ENCODE peak calls at places on chromosomes 16 and 17, in nine cellular contexts. E is psoas muscle; I is left ventricle myocardium inferior; A is lower lobe of right lung; V is naive thymus-derived CD4-positive, alpha-beta T cell; K is effector memory CD4-positive, alpha-beta T cell; D is fibroblast of lung; R is stomach; B is H1. F is an unnamed sample.

GRCh38 chr17:81870155-81870977 is 771 bp downstream of the ARHGDIA start:
- DNase-seq in A (peak), V (peak), K (peak), I (no peak), D (peak), R (peak), E (peak), B (peak), F (no peak)

GRCh38 chr17:22464041-22464440 is 771.7 kb downstream of the KCNJ18 start:
- DNase-seq in I (no peak), V (no peak), K (no peak), E (no peak), B (no peak), D (no peak), R (no peak), A (no peak), F (no peak)

GRCh38 chr16:63447121-63447520 is 1410.9 kb upstream of the CDH8 start:
- DNase-seq in D (no peak), K (no peak), E (no peak), A (no peak), R (no peak), I (no peak), B (no peak), V (no peak), F (no peak)

GRCh38 chr17:47225436-47225858 is 16.3 kb downstream of the MYL4 start:
- DNase-seq in R (peak), V (no peak), A (no peak), B (no peak), D (peak), E (no peak), I (peak), K (no peak), F (peak)

GRCh38 chr16:85202051-85202601 is 89.9 kb upstream of the CIBAR2 start:
- DNase-seq in I (no peak), R (no peak), V (no peak), B (peak), K (no peak), A (no peak), E (no peak), D (no peak), F (no peak)

GRCh38 chr16:21603920-21604319 is 4.5 kb downstream of the METTL9 start:
- DNase-seq in K (no peak), R (no peak), D (peak), B (no peak), A (no peak), E (no peak), V (no peak), I (no peak), F (no peak)

GRCh38 chr16:9846362-9847099 is 335.7 kb downstream of the GRIN2A start:
- DNase-seq in A (no peak), B (no peak), I (no peak), R (no peak), E (no peak), D (no peak), V (no peak), K (no peak), F (peak)

GRCh38 chr17:81200695-81201580 is 21.8 kb downstream of the CEP131 start:
- DNase-seq in R (peak), K (no peak), B (no peak), E (no peak), I (no peak), D (peak), A (peak), V (no peak), F (peak)

GRCh38 chr16:2022723-2023097 is 3.1 kb downstream of the NPW start:
- DNase-seq in E (no peak), V (no peak), A (no peak), I (no peak), B (no peak), K (no peak), D (peak), R (no peak), F (no peak)

GRCh38 chr17:27615121-27615520 is 15.9 kb upstream of the LGALS9 start:
- DNase-seq in D (no peak), E (no peak), R (no peak), K (no peak), A (no peak), B (no peak), I (no peak), V (no peak), F (no peak)

GRCh38 chr17:31858647-31859486 is at the start of gene COPRS:
- DNase-seq in I (peak), V (peak), K (peak), D (peak), B (peak), R (peak), A (peak), E (peak), F (peak)

GRCh38 chr16:71179569-71179968 is 51.0 kb downstream of the HYDIN start:
- DNase-seq in A (no peak), K (no peak), V (no peak), D (no peak), E (no peak), I (no peak), R (no peak), B (no peak), F (no peak)

GRCh38 chr17:17943281-17943984 is 28.8 kb downstream of the TOM1L2 start:
- DNase-seq in A (no peak), R (no peak), K (no peak), D (no peak), E (no peak), V (no peak), I (no peak), B (no peak), F (no peak)
- H3K27ac ChIP-seq in A (peak), R (peak), K (no peak), D (peak), E (peak), V (no peak), I (peak), B (no peak), F (peak)

GRCh38 chr17:74633261-74633783 is 9.8 kb upstream of the CD300E start:
- DNase-seq in D (no peak), I (no peak), A (no peak), E (no peak), B (no peak), R (no peak), V (no peak), K (no peak), F (no peak)

GRCh38 chr17:74631468-74632195 is 8.1 kb upstream of the CD300E start:
- DNase-seq in A (no peak), V (no peak), I (no peak), B (no peak), D (no peak), K (no peak), R (no peak), E (no peak), F (no peak)

GRCh38 chr17:74632597-74632996 is 9.1 kb upstream of the CD300E start:
- DNase-seq in K (no peak), D (no peak), E (no peak), B (no peak), R (no peak), I (no peak), A (no peak), V (no peak), F (no peak)

GRCh38 chr17:74635418-74635817 is 11.9 kb upstream of the CD300E start:
- DNase-seq in R (no peak), A (no peak), I (no peak), E (no peak), D (no peak), K (no peak), V (no peak), B (no peak), F (no peak)

GRCh38 chr17:74632196-74632540 is 8.6 kb upstream of the CD300E start:
- DNase-seq in E (no peak), K (no peak), A (no peak), V (no peak), D (no peak), R (no peak), B (no peak), I (no peak), F (no peak)
- H3K27ac ChIP-seq in E (no peak), K (no peak), A (no peak), V (no peak), D (no peak), R (no peak), B (no peak), I (no peak), F (no peak)

GRCh38 chr16:56163938-56164337 is 27.4 kb upstream of the GNAO1 start:
- DNase-seq in B (no peak), R (no peak), V (no peak), D (no peak), E (no peak), A (no peak), K (no peak), I (no peak), F (no peak)

GRCh38 chr16:56161658-56162057 is 29.6 kb upstream of the GNAO1 start:
- DNase-seq in D (no peak), R (no peak), V (no peak), A (no peak), B (no peak), I (no peak), E (no peak), K (no peak), F (no peak)

GRCh38 chr16:56164636-56165035 is 26.7 kb upstream of the GNAO1 start:
- DNase-seq in V (no peak), I (no peak), E (no peak), K (no peak), D (no peak), A (no peak), B (no peak), R (no peak), F (no peak)

GRCh38 chr16:56163089-56163488 is 28.2 kb upstream of the GNAO1 start:
- DNase-seq in D (no peak), K (no peak), A (no peak), E (no peak), R (no peak), I (no peak), V (no peak), B (no peak), F (no peak)
- H3K27ac ChIP-seq in D (no peak), K (no peak), A (no peak), E (no peak), R (no peak), I (peak), V (no peak), B (no peak), F (no peak)

DNA sequence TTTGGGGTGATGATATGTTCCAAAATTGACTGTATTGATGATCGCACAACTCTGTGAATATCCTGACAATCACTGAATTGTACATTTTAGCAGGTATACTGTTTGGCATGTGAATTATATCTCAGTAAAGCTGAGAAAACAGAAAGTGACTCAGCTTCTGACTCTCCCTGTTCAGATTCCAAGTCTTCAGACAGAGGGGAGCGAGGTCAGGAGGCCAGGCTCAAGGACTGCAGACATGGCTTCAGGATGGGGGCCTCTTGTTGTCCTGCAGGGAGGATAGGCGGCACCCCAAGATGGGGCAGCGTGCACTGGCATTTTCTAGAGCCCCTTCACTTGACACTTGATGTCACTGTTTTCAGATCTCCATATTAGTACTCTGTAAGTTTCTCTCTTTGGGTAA is 45.6 kb downstream of the KNOP1 start:
- DNase-seq in D (peak), V (no peak), B (no peak), A (no peak), I (no peak), E (no peak), K (no peak), R (no peak), F (no peak)
- H3K27ac ChIP-seq in D (no peak), V (no peak), B (no peak), A (no peak), I (no peak), E (no peak), K (no peak), R (no peak), F (no peak)

GRCh38 chr16:75111514-75112280 is 4.9 kb downstream of the LDHD start:
- DNase-seq in V (no peak), R (no peak), D (no peak), I (no peak), E (no peak), A (peak), B (no peak), K (no peak), F (no peak)
- H3K27ac ChIP-seq in V (no peak), R (peak), D (no peak), I (peak), E (peak), A (peak), B (no peak), K (no peak), F (no peak)